ENCODE peak calls at places on chromosomes 2 and 18, in six cellular contexts. Y, C, F, P, D and G are unnamed samples.

GRCh38 chr2:7083580-7084509 is 166.6 kb downstream of the RNF144A start:
- DNase-seq in Y (no peak), C (no peak), P (no peak), D (no peak), F (no peak), G (peak)

GRCh38 chr18:57434177-57434535 is 1.0 kb upstream of the ONECUT2 start:
- DNase-seq in C (no peak), D (no peak), F (no peak), P (no peak), Y (no peak), G (no peak)

GRCh38 chr2:195560209-195560907 is 96.7 kb upstream of the SLC39A10 start:
- DNase-seq in C (no peak), D (no peak), Y (no peak), F (no peak), P (no peak), G (no peak)

GRCh38 chr18:8412117-8412516 is 197.1 kb upstream of the RAB12 start:
- DNase-seq in Y (no peak), D (no peak), C (no peak), P (no peak), F (no peak), G (no peak)

GRCh38 chr18:76426738-76427305 is 68.2 kb downstream of the ZNF516 start:
- DNase-seq in Y (peak), P (peak), C (peak), D (no peak), F (no peak), G (peak)

GRCh38 chr18:11857177-11857887 is 6.1 kb downstream of the CHMP1B start:
- DNase-seq in P (peak), Y (no peak), D (peak), C (peak), F (no peak), G (peak)

GRCh38 chr2:15946983-15947382 is 6.6 kb downstream of the MYCN start:
- DNase-seq in C (no peak), F (no peak), Y (no peak), P (no peak), D (no peak), G (no peak)

GRCh38 chr18:8857806-8858205 is 152.4 kb downstream of the MTCL1 start:
- DNase-seq in Y (no peak), F (no peak), C (no peak), D (no peak), P (no peak), G (no peak)

GRCh38 chr2:99572380-99572779 is 82.6 kb upstream of the REV1 start:
- DNase-seq in C (no peak), P (no peak), F (no peak), Y (peak), D (no peak), G (no peak)

GRCh38 chr2:8107979-8108378 is 573.9 kb upstream of the ID2 start:
- DNase-seq in C (no peak), Y (no peak), P (no peak), F (no peak), D (no peak), G (no peak)

GRCh38 chr2:50564781-50565180 is 467.2 kb downstream of the NRXN1 start:
- DNase-seq in F (peak), Y (no peak), P (no peak), D (no peak), C (no peak), G (no peak)

GRCh38 chr2:108905176-108905575 is 83.8 kb downstream of the EDAR start:
- DNase-seq in Y (no peak), C (no peak), F (no peak), D (no peak), P (no peak), G (no peak)

GRCh38 chr18:33711514-33711913 is 133.5 kb downstream of the ASXL3 start:
- DNase-seq in Y (no peak), F (peak), D (no peak), C (no peak), P (no peak), G (no peak)

GRCh38 chr18:10270160-10270571 is 184.3 kb upstream of the APCDD1 start:
- DNase-seq in Y (no peak), C (no peak), P (no peak), F (no peak), D (no peak), G (no peak)

GRCh38 chr18:48405971-48406370 is 3.2 kb downstream of the ZBTB7C start:
- DNase-seq in C (no peak), P (no peak), Y (no peak), F (no peak), D (no peak), G (no peak)